ENCODE peak calls at places on chromosomes 13 and 19, in six cellular contexts. C is A549, P is endothelial cell of umbilical vein, B is HCT116, Q is SK-N-SH, H is K562. E is an unnamed sample.

GRCh38 chr19:46596008-46596407 is 5.1 kb upstream of the CALM3 start:
- DNase-seq in C (no peak), P (no peak), B (no peak), Q (no peak), H (no peak), E (no peak)

GRCh38 chr19:46634045-46634655 is 1.9 kb downstream of the GNG8 start:
- DNase-seq in C (peak; percentile 96), P (peak; percentile 75), B (peak; percentile 87), Q (peak; percentile 90), H (peak; percentile 98), E (peak; percentile 94)

GRCh38 chr19:6677924-6678689 is 8.1 kb upstream of the TNFSF14 start:
- DNase-seq in C (peak; percentile 18), P (no peak), B (no peak), Q (peak; percentile 44), H (peak; percentile 94), E (no peak)

GRCh38 chr13:49859568-49859967 is 67.1 kb upstream of the KPNA3 start:
- DNase-seq in C (peak; percentile 85), P (no peak), B (peak; percentile 60), Q (no peak), H (no peak), E (no peak)

GRCh38 chr13:24713022-24713421 is 32.8 kb downstream of the ATP12A start:
- DNase-seq in C (no peak), P (no peak), B (no peak), Q (no peak), H (no peak), E (no peak)

GRCh38 chr19:2254052-2254872 is 2.0 kb downstream of the JSRP1 start:
- DNase-seq in C (no peak), P (peak; percentile 51), B (no peak), Q (peak; percentile 45), H (no peak), E (no peak)

GRCh38 chr13:40127476-40127875 is 472.0 kb downstream of the COG6 start:
- DNase-seq in C (no peak), P (no peak), B (no peak), Q (no peak), H (no peak), E (no peak)

GRCh38 chr13:51380269-51380668 is 40.8 kb downstream of the SERPINE3 start:
- DNase-seq in C (no peak), P (peak; percentile 76), B (no peak), Q (no peak), H (no peak), E (no peak)

GRCh38 chr13:79382545-79383275 is 23.3 kb downstream of the RBM26 start:
- DNase-seq in C (no peak), P (peak; percentile 35), B (no peak), Q (no peak), H (no peak), E (no peak)

GRCh38 chr19:49020342-49020741 is 3.5 kb upstream of the LHB start:
- DNase-seq in C (no peak), P (no peak), B (no peak), Q (no peak), H (no peak), E (no peak)

GRCh38 chr19:10491472-10492047 is 11.6 kb downstream of the KEAP1 start:
- DNase-seq in C (no peak), P (no peak), B (no peak), Q (no peak), H (peak; percentile 12), E (no peak)
- H3K4me3 ChIP-seq in C (no peak overlapping the region), P (no peak overlapping the region), B (no peak overlapping the region), Q (no peak overlapping the region), H (no peak overlapping the region), E (no peak overlapping the region)

DNA sequence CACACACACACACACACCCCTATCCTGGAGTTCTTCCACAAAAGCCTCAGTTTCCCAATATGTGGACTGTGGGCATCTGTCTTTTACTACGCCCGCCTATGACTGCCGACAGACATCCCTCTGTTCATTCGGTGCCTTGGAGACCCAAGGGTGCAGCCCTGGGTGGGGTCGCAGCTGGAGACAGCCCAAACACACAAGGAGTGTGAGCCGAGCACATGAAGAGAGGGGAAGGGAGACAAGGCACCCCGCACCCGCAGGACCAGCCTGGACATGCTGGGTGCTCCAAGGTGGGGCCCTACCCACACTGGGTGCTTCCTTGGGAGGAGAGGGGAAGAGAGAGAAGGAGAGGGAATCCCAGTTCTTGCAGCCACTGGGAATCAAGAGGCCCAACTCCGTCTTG is 878 bp downstream of the PINLYP start:
- DNase-seq in C (no peak), P (no peak), B (no peak), Q (no peak), H (no peak), E (no peak)
- TF ChIP-seq MAX in C (no peak), P (no peak), B (no peak), Q (no peak), H (no peak), E (no peak)

GRCh38 chr19:42284641-42285341 is 15.7 kb downstream of the CIC start:
- DNase-seq in C (no peak), P (peak; percentile 20), B (no peak), Q (no peak), H (no peak), E (no peak)
- H3K4me3 ChIP-seq in C (peak overlapping the region; percentile 76), P (peak overlapping the region; percentile 63), B (peak overlapping the region; percentile 68), Q (peak overlapping the region; percentile 88), H (peak overlapping the region; percentile 63), E (peak overlapping the region; percentile 64)

GRCh38 chr13:89695343-89696257 is 1651.9 kb upstream of the MIR17HG start:
- DNase-seq in C (peak; percentile 39), P (peak; percentile 68), B (peak; percentile 22), Q (peak; percentile 42), H (peak; percentile 1), E (peak; percentile 49)
- TF ChIP-seq MAX in C (no peak), P (no peak), B (no peak), Q (no peak), H (no peak), E (no peak)

GRCh38 chr13:42001580-42001979 is 40.7 kb upstream of the VWA8 start:
- DNase-seq in C (peak; percentile 33), P (no peak), B (no peak), Q (no peak), H (no peak), E (no peak)
- H3K4me3 ChIP-seq in C (no peak overlapping the region), P (no peak overlapping the region), B (no peak overlapping the region), Q (no peak overlapping the region), H (no peak overlapping the region), E (no peak overlapping the region)

E was measured in NB4.